ENCODE peak calls at places on chromosomes 16 and 17, in six cellular contexts. X, D, A, O, P and W are unnamed samples.
A peak's percentile ranks its signal among the peaks of the same experiment; 100 is the strongest.

GRCh38 chr16:70250748-70251650 is 741 bp downstream of the EXOSC6 start:
- DNase-seq in X (peak; percentile 61), D (no peak), A (peak; percentile 35), O (peak; percentile 79), P (peak; percentile 79), W (no peak)

GRCh38 chr16:25636662-25637061 is 55.1 kb upstream of the HS3ST4 start:
- DNase-seq in X (no peak), D (no peak), A (no peak), O (no peak), P (no peak), W (no peak)

GRCh38 chr17:65514082-65514481 is 47.4 kb downstream of the AXIN2 start:
- DNase-seq in X (no peak), D (no peak), A (peak; percentile 56), O (peak; percentile 98), P (no peak), W (no peak)

GRCh38 chr17:76681222-76682137 is 29.3 kb downstream of the MXRA7 start:
- DNase-seq in X (peak; percentile 77), D (peak; percentile 74), A (peak; percentile 63), O (peak; percentile 76), P (peak; percentile 80), W (peak; percentile 88)

GRCh38 chr16:78689031-78689430 is 589.6 kb downstream of the WWOX start:
- DNase-seq in X (no peak), D (no peak), A (peak; percentile 1), O (peak; percentile 9), P (no peak), W (no peak)

GRCh38 chr17:79212150-79213087 is 137.8 kb downstream of the ENGASE start:
- DNase-seq in X (no peak), D (no peak), A (no peak), O (no peak), P (no peak), W (no peak)

GRCh38 chr17:27502526-27503324 is 46.5 kb downstream of the KSR1 start:
- DNase-seq in X (no peak), D (no peak), A (peak; percentile 99), O (peak; percentile 68), P (no peak), W (peak; percentile 51)

GRCh38 chr17:27492470-27492869 is 36.2 kb downstream of the KSR1 start:
- DNase-seq in X (no peak), D (no peak), A (no peak), O (no peak), P (no peak), W (no peak)

GRCh38 chr16:78695371-78695770 is 595.9 kb downstream of the WWOX start:
- DNase-seq in X (no peak), D (no peak), A (no peak), O (no peak), P (no peak), W (no peak)

GRCh38 chr17:59892251-59892848 is 393 bp downstream of the TUBD1 start:
- DNase-seq in X (peak; percentile 24), D (no peak), A (no peak), O (no peak), P (peak; percentile 87), W (no peak)

GRCh38 chr16:1863681-1864460 is 8.1 kb downstream of the MEIOB start:
- DNase-seq in X (peak; percentile 44), D (no peak), A (peak; percentile 44), O (peak; percentile 46), P (no peak), W (no peak)

GRCh38 chr16:85616608-85617311 is 3.6 kb downstream of the GSE1 start:
- DNase-seq in X (no peak), D (peak; percentile 63), A (no peak), O (no peak), P (peak; percentile 83), W (no peak)

GRCh38 chr17:35898283-35899070 is 18.3 kb upstream of the CCL5 start:
- DNase-seq in X (peak; percentile 40), D (peak; percentile 53), A (no peak), O (no peak), P (no peak), W (no peak)

GRCh38 chr16:85601730-85602401 is 11.3 kb upstream of the GSE1 start:
- DNase-seq in X (no peak), D (peak; percentile 69), A (peak; percentile 24), O (peak; percentile 54), P (peak; percentile 54), W (no peak)

GRCh38 chr17:7987112-7987893 is 15.1 kb upstream of the GUCY2D start:
- DNase-seq in X (no peak), D (no peak), A (peak; percentile 27), O (peak; percentile 65), P (no peak), W (no peak)

GRCh38 chr16:65884018-65884417 is 482.5 kb upstream of the CDH5 start:
- DNase-seq in X (no peak), D (no peak), A (peak; percentile 37), O (peak; percentile 18), P (no peak), W (peak; percentile 17)
- H3K4me1 ChIP-seq in X (no peaks in the 10 kb centered on the region), D (no peaks in the 10 kb centered on the region), A (no peaks in the 10 kb centered on the region), O (no peaks in the 10 kb centered on the region), P (no peaks in the 10 kb centered on the region), W (peaks cover 9% of the 10 kb centered on the region)

GRCh38 chr17:57881143-57881542 is 31.3 kb upstream of the MRPS23 start:
- DNase-seq in X (no peak), D (no peak), A (peak; percentile 89), O (peak; percentile 69), P (no peak), W (peak; percentile 77)
- H3K4me1 ChIP-seq in X (peaks cover 74% of the 10 kb centered on the region), D (peaks cover 26% of the 10 kb centered on the region), A (peaks cover 46% of the 10 kb centered on the region), O (peaks cover 57% of the 10 kb centered on the region), P (peaks cover 22% of the 10 kb centered on the region), W (peaks cover 63% of the 10 kb centered on the region)

GRCh38 chr16:50741808-50742520 is at the start of gene CYLD:
- DNase-seq in X (peak; percentile 99), D (peak; percentile 100), A (peak; percentile 99), O (peak; percentile 100), P (peak; percentile 100), W (peak; percentile 100)

GRCh38 chr16:50739031-50739430 is 2.9 kb upstream of the CYLD start:
- DNase-seq in X (no peak), D (no peak), A (no peak), O (no peak), P (no peak), W (no peak)

GRCh38 chr16:50742521-50743150 is 750 bp downstream of the CYLD start:
- DNase-seq in X (no peak), D (no peak), A (peak; percentile 43), O (peak; percentile 81), P (no peak), W (peak; percentile 16)

GRCh38 chr16:50741225-50741807 is 570 bp upstream of the CYLD start:
- DNase-seq in X (peak; percentile 9), D (peak; percentile 38), A (no peak), O (peak; percentile 61), P (no peak), W (no peak)

GRCh38 chr16:50740747-50741146 is 1.1 kb upstream of the CYLD start:
- DNase-seq in X (no peak), D (no peak), A (no peak), O (peak; percentile 63), P (no peak), W (no peak)
- H3K4me1 ChIP-seq in X (peaks cover 3% of the 10 kb centered on the region), D (peaks cover 7% of the 10 kb centered on the region), A (peaks cover 9% of the 10 kb centered on the region), O (peaks cover 28% of the 10 kb centered on the region), P (peaks cover 3% of the 10 kb centered on the region), W (peaks cover 17% of the 10 kb centered on the region)

GRCh38 chr17:81180836-81181810 is 15.1 kb upstream of the AATK start:
- DNase-seq in X (no peak), D (no peak), A (no peak), O (no peak), P (no peak), W (no peak)
- H3K4me1 ChIP-seq in X (no peaks in the 10 kb centered on the region), D (no peaks in the 10 kb centered on the region), A (no peaks in the 10 kb centered on the region), O (no peaks in the 10 kb centered on the region), P (no peaks in the 10 kb centered on the region), W (no peaks in the 10 kb centered on the region)

DNA sequence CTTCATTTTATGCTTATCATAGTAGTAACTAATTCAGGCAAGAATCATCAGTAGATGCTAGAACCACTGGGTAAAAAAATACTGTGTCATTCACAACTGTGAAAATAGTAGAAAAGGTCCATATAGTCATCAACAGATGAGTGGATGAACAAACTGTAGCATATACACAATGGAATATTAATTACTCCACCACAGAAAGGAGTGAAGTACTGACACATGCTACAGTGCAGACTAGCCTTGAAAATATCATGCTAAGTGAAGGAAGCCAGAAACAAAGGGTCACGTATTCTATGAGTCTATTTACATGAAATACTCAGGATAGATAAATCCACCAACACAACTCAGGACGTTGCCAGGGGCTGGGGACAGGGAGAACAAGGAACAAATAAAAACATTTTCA is 13.3 kb downstream of the USP22 start:
- DNase-seq in X (no peak), D (no peak), A (no peak), O (peak; percentile 50), P (no peak), W (no peak)
- H3K4me1 ChIP-seq in X (peaks cover 55% of the 10 kb centered on the region), D (peaks cover 44% of the 10 kb centered on the region), A (peaks cover 29% of the 10 kb centered on the region), O (peaks cover 36% of the 10 kb centered on the region), P (peaks cover 12% of the 10 kb centered on the region), W (peaks cover 73% of the 10 kb centered on the region)

GRCh38 chr16:12515771-12516170 is 287.9 kb downstream of the CPPED1 start:
- DNase-seq in X (no peak), D (no peak), A (no peak), O (no peak), P (no peak), W (no peak)

GRCh38 chr16:12513057-12513790 is 290.5 kb downstream of the CPPED1 start:
- DNase-seq in X (no peak), D (no peak), A (no peak), O (no peak), P (no peak), W (no peak)

GRCh38 chr16:12511708-12512107 is 292.0 kb downstream of the CPPED1 start:
- DNase-seq in X (no peak), D (no peak), A (no peak), O (no peak), P (no peak), W (no peak)

GRCh38 chr16:12515346-12515745 is 288.3 kb downstream of the CPPED1 start:
- DNase-seq in X (no peak), D (no peak), A (no peak), O (no peak), P (no peak), W (no peak)

DNA sequence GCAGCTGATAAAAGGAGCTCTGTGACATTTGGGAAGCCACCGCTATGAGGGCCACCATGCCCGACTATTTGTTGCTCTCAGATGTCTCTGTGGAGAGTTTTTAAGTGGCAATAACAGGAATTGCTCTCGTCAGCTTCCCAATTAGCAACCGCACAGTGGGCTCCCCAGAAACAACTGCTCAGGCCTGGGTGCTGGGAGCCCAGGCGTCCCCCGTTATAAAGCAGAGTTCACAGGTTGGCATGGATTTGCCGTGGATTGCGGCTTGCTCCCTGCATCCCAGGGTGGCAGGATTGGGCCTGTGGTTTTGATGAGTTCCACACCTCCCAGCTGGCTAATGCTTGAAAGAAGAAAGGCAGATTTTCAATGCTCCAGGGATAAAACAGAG is 289.9 kb downstream of the CPPED1 start:
- DNase-seq in X (no peak), D (no peak), A (no peak), O (no peak), P (no peak), W (no peak)
- H3K4me1 ChIP-seq in X (no peaks in the 10 kb centered on the region), D (peaks cover 9% of the 10 kb centered on the region), A (no peaks in the 10 kb centered on the region), O (no peaks in the 10 kb centered on the region), P (peaks cover 34% of the 10 kb centered on the region), W (no peaks in the 10 kb centered on the region)

DNA sequence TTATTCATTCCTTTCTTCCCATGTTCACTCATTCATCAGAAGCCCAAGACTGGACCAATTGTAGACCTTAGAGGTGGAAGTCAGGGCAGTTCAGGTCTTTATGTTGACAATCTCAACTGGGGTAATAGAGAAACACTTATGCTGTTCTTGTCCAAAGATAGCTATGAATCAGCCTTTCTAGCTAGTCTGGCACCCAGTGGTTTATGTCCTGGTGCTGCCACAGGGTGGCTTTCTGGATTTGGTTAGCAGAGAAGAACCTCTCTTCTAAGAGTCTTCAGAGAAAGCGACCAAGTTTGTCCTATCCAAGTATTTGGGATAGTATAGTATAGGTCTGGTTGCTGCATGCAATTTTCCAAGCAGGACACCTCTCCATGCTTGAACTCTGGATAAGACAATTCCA is 83.3 kb downstream of the NOG start:
- DNase-seq in X (peak; percentile 18), D (no peak), A (no peak), O (peak; percentile 62), P (no peak), W (no peak)
- H3K4me1 ChIP-seq in X (peaks cover 1% of the 10 kb centered on the region), D (no peaks in the 10 kb centered on the region), A (peaks cover 6% of the 10 kb centered on the region), O (peaks cover 33% of the 10 kb centered on the region), P (no peaks in the 10 kb centered on the region), W (peaks cover 28% of the 10 kb centered on the region)